ENCODE peak calls at places on chromosome 22, in eight cellular contexts. C is LNCaP clone FGC, T is mucosa of descending colon, O is AG04450, D is AML-193, S is astrocyte of the cerebellum, H is glomerular endothelial cell, Q is NB4. E is an unnamed sample.
A peak's percentile ranks its signal among the peaks of the same experiment; 100 is the strongest.

GRCh38 chr22:40178417-40179409 is 988 bp downstream of the TNRC6B start:
- DNase-seq in C (no peak), T (peak; percentile 56), O (no peak), D (peak; percentile 14), S (no peak), H (no peak), Q (peak; percentile 75), E (no peak)

GRCh38 chr22:49547751-49548239 is 279.9 kb downstream of the BRD1 start:
- DNase-seq in C (no peak), T (no peak), O (no peak), D (no peak), S (no peak), H (no peak), Q (no peak), E (no peak)

GRCh38 chr22:44182591-44183588 is 2.2 kb downstream of the PARVG start:
- DNase-seq in C (no peak), T (peak; percentile 85), O (no peak), D (peak; percentile 81), S (no peak), H (no peak), Q (peak; percentile 90), E (no peak)

GRCh38 chr22:20428496-20429253 is 8.9 kb downstream of the SCARF2 start:
- DNase-seq in C (no peak), T (no peak), O (no peak), D (no peak), S (no peak), H (no peak), Q (no peak), E (no peak)

GRCh38 chr22:23684561-23685031 is 6.2 kb upstream of the RGL4 start:
- DNase-seq in C (no peak), T (no peak), O (no peak), D (no peak), S (no peak), H (no peak), Q (no peak), E (no peak)

GRCh38 chr22:39664485-39665200 is 94.1 kb downstream of the CACNA1I start:
- DNase-seq in C (no peak), T (no peak), O (no peak), D (no peak), S (no peak), H (no peak), Q (no peak), E (no peak)

GRCh38 chr22:41620646-41621098 is at the start of gene DESI1:
- DNase-seq in C (no peak), T (no peak), O (no peak), D (no peak), S (no peak), H (no peak), Q (no peak), E (peak; percentile 25)

GRCh38 chr22:25057013-25057881 is 104.7 kb downstream of the KIAA1671 start:
- DNase-seq in C (no peak), T (peak; percentile 69), O (no peak), D (peak; percentile 20), S (peak; percentile 6), H (no peak), Q (peak; percentile 60), E (peak; percentile 49)